ENCODE peak calls at places on chromosomes 3 and 15, in seven cellular contexts. W is fibroblast of lung; H is GM12865; J is fibroblast of pulmonary artery; N is H9; B is Peyer's patch; V is CD4-positive, alpha-beta T cell. Z is an unnamed sample.

GRCh38 chr3:5168110-5168509 is 19.4 kb upstream of the EDEM1 start:
- DNase-seq in J (no peak), H (no peak), W (no peak), N (no peak), V (no peak), B (no peak), Z (no peak)

GRCh38 chr3:194870394-194871110 is 184.9 kb downstream of the FAM43A start:
- DNase-seq in B (no peak), N (no peak), V (no peak), J (peak), W (peak), H (no peak), Z (no peak)

GRCh38 chr3:147940846-147941245 is 531.7 kb downstream of the ZIC1 start:
- DNase-seq in H (no peak), N (no peak), J (no peak), W (no peak), B (no peak), V (no peak), Z (no peak)

GRCh38 chr15:78709263-78709882 is 68.4 kb upstream of the CHRNB4 start:
- DNase-seq in W (no peak), V (peak), H (peak), N (peak), B (peak), J (peak), Z (peak)

GRCh38 chr3:55885721-55886120 is 398.6 kb upstream of the WNT5A start:
- DNase-seq in J (peak), B (no peak), N (no peak), H (no peak), V (no peak), W (peak), Z (no peak)

GRCh38 chr3:129312021-129312639 is 33.5 kb downstream of the HMCES start:
- DNase-seq in N (no peak), J (no peak), W (no peak), B (no peak), V (no peak), H (no peak), Z (no peak)

GRCh38 chr15:95998935-95999334 is 331.6 kb upstream of the NR2F2 start:
- DNase-seq in N (no peak), W (no peak), B (no peak), H (no peak), J (no peak), V (no peak), Z (no peak)

GRCh38 chr3:128091586-128091985 is 32.0 kb downstream of the RUVBL1 start:
- DNase-seq in W (no peak), V (no peak), B (no peak), N (no peak), J (no peak), H (no peak), Z (no peak)

GRCh38 chr3:112394008-112394616 is 61.2 kb downstream of the CD200 start:
- DNase-seq in H (no peak), N (no peak), J (peak), V (no peak), W (peak), B (no peak), Z (no peak)

GRCh38 chr15:47991376-47991775 is 129.4 kb upstream of the SLC24A5 start:
- DNase-seq in J (peak), H (no peak), N (no peak), V (no peak), B (no peak), W (peak), Z (no peak)

DNA sequence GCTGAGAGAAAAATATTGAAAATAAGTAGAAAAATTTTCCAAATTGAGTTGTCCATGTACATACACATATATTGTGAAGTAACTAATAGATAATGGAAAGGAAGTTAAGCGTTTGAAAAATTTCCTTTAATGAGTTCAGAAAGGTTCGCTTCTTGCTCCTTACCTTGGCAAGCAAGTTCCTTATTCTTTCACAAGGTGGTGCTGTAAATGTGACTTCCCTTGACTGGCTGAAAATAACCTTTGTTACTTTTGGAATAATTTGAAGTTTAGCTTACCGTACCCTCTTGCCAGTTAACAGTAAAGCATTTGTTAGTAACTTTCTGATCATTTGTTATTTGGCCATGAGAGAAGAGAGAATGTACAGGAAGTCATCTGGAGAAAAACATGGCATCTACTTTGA is 41.6 kb downstream of the PYDC2 start:
- DNase-seq in N (no peak), J (no peak), V (no peak), B (no peak), W (no peak), H (peak), Z (no peak)
- TF ChIP-seq CTCF in N (peak), J (peak), V (no peak), B (no peak), W (no peak), H (peak), Z (no peak)

GRCh38 chr3:67774676-67775075 is 120.3 kb upstream of the SUCLG2 start:
- DNase-seq in H (no peak), V (no peak), W (no peak), B (peak), N (peak), J (no peak), Z (no peak)
- TF ChIP-seq CTCF in H (no peak), V (no peak), W (no peak), B (no peak), N (peak), J (no peak), Z (no peak)

GRCh38 chr15:33182278-33182905 is 12.1 kb downstream of the FMN1 start:
- DNase-seq in H (no peak), B (no peak), N (no peak), V (no peak), J (no peak), W (no peak), Z (no peak)
- TF ChIP-seq CTCF in H (no peak), B (no peak), N (peak), V (no peak), J (no peak), W (no peak), Z (no peak)

DNA sequence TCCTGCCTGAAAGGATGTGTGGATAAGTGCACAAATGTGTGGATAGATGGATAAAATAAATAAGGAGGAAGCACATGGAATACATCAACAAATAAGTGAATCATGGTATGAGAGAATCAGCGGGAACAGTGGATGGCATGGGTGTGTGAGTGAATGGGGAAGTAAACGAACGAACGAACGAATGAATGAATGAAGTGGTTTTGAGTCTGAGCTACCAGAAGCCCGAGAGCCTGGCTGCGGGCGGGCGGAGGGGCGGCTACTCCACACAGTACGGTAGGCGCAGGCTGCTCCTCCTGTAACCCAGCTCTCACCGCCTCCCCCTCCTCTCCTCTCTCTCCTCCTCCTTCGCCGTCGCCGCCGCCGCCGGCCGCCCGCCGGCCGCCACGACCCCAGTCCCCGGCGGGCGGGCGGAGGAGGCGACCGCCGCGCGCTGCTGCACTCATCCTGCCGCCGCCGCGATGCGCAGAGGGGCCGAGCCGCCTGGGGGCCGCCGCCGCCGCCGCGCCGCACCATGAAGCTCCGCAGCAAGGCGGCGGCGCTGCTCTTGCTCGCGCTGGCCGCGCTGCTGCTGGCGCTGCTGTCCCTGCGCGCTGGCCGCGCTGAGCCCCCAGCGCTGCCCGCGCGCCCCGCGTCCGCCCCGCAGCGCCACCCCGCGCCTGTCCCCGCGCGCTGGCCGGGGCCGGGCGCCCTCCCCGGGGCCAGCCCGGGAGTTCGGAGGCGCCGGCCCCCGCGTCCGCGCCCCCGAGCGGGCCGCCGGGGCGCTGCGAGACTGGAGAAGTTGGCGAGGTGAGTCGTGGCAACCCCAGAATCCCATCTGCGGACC is at the start of gene GXYLT2:
- DNase-seq in B (peak), V (no peak), N (peak), J (peak), W (peak), H (peak), Z (peak)
- TF ChIP-seq CTCF in B (no peak), V (no peak), N (no peak), J (no peak), W (no peak), H (no peak), Z (no peak)

GRCh38 chr3:32685604-32686185 is 707 bp downstream of the CNOT10 start:
- DNase-seq in J (peak), H (peak), B (no peak), V (no peak), W (peak), N (no peak), Z (no peak)
- TF ChIP-seq CTCF in J (no peak), H (no peak), B (no peak), V (no peak), W (no peak), N (no peak), Z (no peak)

GRCh38 chr15:28081594-28081993 is 17.5 kb downstream of the OCA2 start:
- DNase-seq in N (no peak), V (no peak), B (no peak), J (no peak), W (no peak), H (no peak), Z (peak)

GRCh38 chr15:28085489-28086174 is 13.5 kb downstream of the OCA2 start:
- DNase-seq in V (no peak), W (no peak), H (no peak), B (no peak), J (no peak), N (no peak), Z (no peak)

GRCh38 chr15:28084547-28084946 is 14.6 kb downstream of the OCA2 start:
- DNase-seq in J (no peak), B (no peak), N (no peak), V (no peak), H (no peak), W (no peak), Z (no peak)

GRCh38 chr15:28082891-28083688 is 16.0 kb downstream of the OCA2 start:
- DNase-seq in N (no peak), V (no peak), H (no peak), J (no peak), W (no peak), B (peak), Z (no peak)

DNA sequence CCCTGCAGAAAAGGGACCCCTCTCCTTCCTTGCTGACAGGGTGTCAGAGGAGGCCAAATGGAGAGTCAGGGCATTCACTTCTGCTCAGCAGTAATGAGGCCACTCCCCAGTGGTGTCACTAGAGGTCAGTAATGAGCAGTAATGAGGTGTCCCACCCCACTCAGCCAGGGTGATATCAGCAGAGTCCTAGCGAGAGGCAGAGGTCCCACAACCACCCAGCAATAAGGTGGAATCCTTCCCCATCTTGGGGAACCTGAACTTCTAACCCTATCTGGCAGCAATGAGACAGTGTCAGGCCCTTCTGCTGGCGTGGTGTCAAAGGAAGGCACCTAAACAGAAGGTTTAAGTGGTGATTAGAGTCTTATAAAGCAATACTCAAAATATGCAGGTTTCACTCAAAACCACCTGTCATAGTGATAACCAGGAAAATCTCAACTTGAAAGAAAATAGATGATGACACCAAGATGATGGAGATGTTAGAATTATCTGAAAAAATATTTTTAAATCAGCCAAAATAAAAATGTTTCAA is 12.9 kb downstream of the OCA2 start:
- DNase-seq in W (peak), B (no peak), V (peak), J (peak), H (peak), N (peak), Z (peak)
- TF ChIP-seq CTCF in W (peak), B (no peak), V (peak), J (peak), H (peak), N (peak), Z (peak)

GRCh38 chr15:59736181-59736580 is 47.1 kb upstream of the BNIP2 start:
- DNase-seq in H (no peak), B (no peak), N (peak), W (no peak), V (no peak), J (no peak), Z (no peak)

GRCh38 chr15:59739557-59740186 is 50.6 kb upstream of the BNIP2 start:
- DNase-seq in W (no peak), N (no peak), H (no peak), J (no peak), B (no peak), V (no peak), Z (no peak)

GRCh38 chr15:59746777-59747176 is 57.7 kb upstream of the BNIP2 start:
- DNase-seq in W (no peak), N (no peak), V (no peak), B (no peak), J (no peak), H (peak), Z (no peak)

GRCh38 chr15:59738676-59739075 is 49.6 kb upstream of the BNIP2 start:
- DNase-seq in V (no peak), W (no peak), B (no peak), H (no peak), J (no peak), N (no peak), Z (no peak)

GRCh38 chr15:59741274-59741906 is 52.3 kb upstream of the BNIP2 start:
- DNase-seq in N (peak), B (no peak), W (peak), V (no peak), H (no peak), J (peak), Z (no peak)
- TF ChIP-seq CTCF in N (peak), B (no peak), W (no peak), V (no peak), H (no peak), J (no peak), Z (no peak)

GRCh38 chr15:92938387-92938786 is 38.3 kb downstream of the CHD2 start:
- DNase-seq in W (no peak), N (no peak), J (no peak), V (no peak), H (no peak), B (no peak), Z (no peak)
- TF ChIP-seq CTCF in W (no peak), N (peak), J (peak), V (no peak), H (peak), B (peak), Z (peak)

DNA sequence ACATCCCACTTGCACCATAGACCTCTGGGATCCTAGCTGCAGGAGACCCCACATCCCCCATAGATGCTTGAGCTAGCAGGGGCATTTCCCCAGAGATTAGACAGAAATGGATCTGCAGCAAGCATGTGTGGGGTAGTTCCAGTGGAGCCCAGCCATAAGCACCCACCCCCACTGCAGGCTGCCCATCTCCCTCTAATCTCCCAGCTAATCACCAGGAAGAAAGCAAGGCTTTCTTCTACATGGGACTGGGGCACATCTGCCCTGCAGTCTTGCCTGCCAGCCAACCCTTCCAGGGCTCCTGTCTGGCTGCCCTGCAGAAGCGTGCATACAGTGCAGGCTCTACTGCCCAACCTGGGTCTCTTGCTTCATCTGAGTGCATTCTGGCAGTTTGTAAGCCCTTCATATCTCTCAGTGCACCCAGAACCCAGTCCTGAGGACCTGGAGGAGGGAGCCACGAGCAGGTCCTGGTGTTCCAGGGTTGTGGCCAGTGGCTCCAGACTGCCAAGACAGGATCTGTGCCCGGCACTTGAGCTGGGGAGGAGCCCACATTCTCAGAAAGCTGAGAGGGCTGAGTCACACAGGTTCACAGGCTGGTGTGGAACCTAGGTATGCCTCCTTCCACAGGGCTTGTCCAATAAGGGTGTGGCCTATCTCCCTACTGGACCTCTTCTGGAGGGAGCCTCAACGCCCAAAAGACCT is 49.9 kb upstream of the IGSF11 start:
- DNase-seq in W (no peak), B (no peak), H (no peak), V (no peak), N (no peak), J (no peak), Z (peak)
- TF ChIP-seq CTCF in W (no peak), B (no peak), H (no peak), V (no peak), N (no peak), J (no peak), Z (no peak)